ENCODE peak calls at places on chromosomes 5 and 9, in seven cellular contexts. U is SJSA1, L is SW 1271, T is pancreas, Z is sciatic nerve, J is HTR-8/SVneo, H is T follicular helper cell. A is an unnamed sample.

GRCh38 chr9:99778308-99778707 is 43.4 kb upstream of the NR4A3 start:
- DNase-seq in U (no peak), L (peak), T (no peak), Z (no peak), J (peak), H (no peak), A (no peak)

GRCh38 chr9:72656021-72656420 is 134.6 kb downstream of the TMC1 start:
- DNase-seq in U (no peak), L (no peak), T (no peak), Z (no peak), J (no peak), H (no peak), A (no peak)

GRCh38 chr5:68444833-68445232 is 229.3 kb downstream of the PIK3R1 start:
- DNase-seq in U (no peak), L (no peak), T (no peak), Z (no peak), J (no peak), H (no peak), A (no peak)

GRCh38 chr9:100911273-100911672 is 117.3 kb upstream of the PLPPR1 start:
- DNase-seq in U (no peak), L (no peak), T (no peak), Z (no peak), J (no peak), H (no peak), A (no peak)

GRCh38 chr5:65769539-65769938 is 47.5 kb downstream of the NLN start:
- DNase-seq in U (peak), L (peak), T (no peak), Z (no peak), J (peak), H (no peak), A (no peak)

GRCh38 chr5:113330533-113331200 is 104.1 kb downstream of the TSSK1B start:
- DNase-seq in U (peak), L (peak), T (no peak), Z (no peak), J (peak), H (no peak), A (peak)

GRCh38 chr9:107653263-107653821 is 163.8 kb upstream of the KLF4 start:
- DNase-seq in U (no peak), L (no peak), T (no peak), Z (no peak), J (no peak), H (no peak), A (no peak)

GRCh38 chr9:76901801-76902200 is 4.1 kb downstream of the PRUNE2 start:
- DNase-seq in U (no peak), L (no peak), T (no peak), Z (no peak), J (no peak), H (no peak), A (no peak)

GRCh38 chr5:54484219-54484894 is 28.9 kb downstream of the HSPB3 start:
- DNase-seq in U (no peak), L (no peak), T (no peak), Z (no peak), J (no peak), H (no peak), A (no peak)

GRCh38 chr5:143985832-143986485 is 174.0 kb downstream of the HMHB1 start:
- DNase-seq in U (peak), L (no peak), T (no peak), Z (no peak), J (peak), H (no peak), A (no peak)

GRCh38 chr5:43152946-43153345 is 32.2 kb downstream of the ZNF131 start:
- DNase-seq in U (no peak), L (no peak), T (no peak), Z (no peak), J (no peak), H (no peak), A (no peak)

GRCh38 chr5:173513521-173513991 is 102.9 kb downstream of the BOD1 start:
- DNase-seq in U (no peak), L (no peak), T (no peak), Z (no peak), J (peak), H (no peak), A (no peak)

GRCh38 chr5:163705983-163706771 is 200.8 kb downstream of the MAT2B start:
- DNase-seq in U (peak), L (no peak), T (no peak), Z (no peak), J (no peak), H (no peak), A (no peak)

GRCh38 chr5:110338336-110339083 is 388.0 kb downstream of the TMEM232 start:
- DNase-seq in U (no peak), L (no peak), T (no peak), Z (no peak), J (no peak), H (no peak), A (no peak)

GRCh38 chr9:98778711-98779530 is 17.4 kb downstream of the ANKS6 start:
- DNase-seq in U (no peak), L (no peak), T (no peak), Z (no peak), J (no peak), H (no peak), A (no peak)

GRCh38 chr5:150627731-150628545 is 12.5 kb upstream of the SYNPO start:
- DNase-seq in U (peak), L (no peak), T (no peak), Z (no peak), J (no peak), H (no peak), A (no peak)

GRCh38 chr5:166699616-166700015 is 1591.8 kb upstream of the WWC1 start:
- DNase-seq in U (no peak), L (no peak), T (no peak), Z (no peak), J (no peak), H (no peak), A (no peak)

GRCh38 chr9:97958812-97959511 is 21.0 kb upstream of the HEMGN start:
- DNase-seq in U (peak), L (no peak), T (no peak), Z (no peak), J (no peak), H (no peak), A (no peak)

GRCh38 chr9:14829204-14829603 is 81.0 kb downstream of the FREM1 start:
- DNase-seq in U (no peak), L (no peak), T (no peak), Z (no peak), J (no peak), H (no peak), A (no peak)

GRCh38 chr5:181191526-181192336 is 13.3 kb downstream of the TRIM7 start:
- DNase-seq in U (peak), L (no peak), T (peak), Z (peak), J (peak), H (peak), A (peak)

GRCh38 chr5:179314606-179315355 is 30.5 kb downstream of the ADAMTS2 start:
- DNase-seq in U (no peak), L (no peak), T (no peak), Z (peak), J (no peak), H (no peak), A (no peak)

GRCh38 chr5:135135530-135136201 is 101.6 kb upstream of the PITX1 start:
- DNase-seq in U (no peak), L (no peak), T (no peak), Z (no peak), J (no peak), H (no peak), A (no peak)

GRCh38 chr5:74619308-74619707 is 21.2 kb downstream of the ENC1 start:
- DNase-seq in U (no peak), L (no peak), T (no peak), Z (no peak), J (no peak), H (no peak), A (no peak)

GRCh38 chr9:101480386-101480785 is 44.8 kb upstream of the ALDOB start:
- DNase-seq in U (no peak), L (no peak), T (no peak), Z (no peak), J (no peak), H (no peak), A (no peak)

GRCh38 chr5:25713259-25713658 is 1068.5 kb upstream of the CDH10 start:
- DNase-seq in U (no peak), L (no peak), T (no peak), Z (no peak), J (no peak), H (no peak), A (no peak)

GRCh38 chr5:115986358-115986757 is 24.1 kb downstream of the LVRN start:
- DNase-seq in U (no peak), L (no peak), T (no peak), Z (no peak), J (no peak), H (no peak), A (no peak)

GRCh38 chr9:96484521-96484931 is 34.6 kb downstream of the HABP4 start:
- DNase-seq in U (no peak), L (no peak), T (no peak), Z (no peak), J (no peak), H (no peak), A (no peak)

GRCh38 chr5:141934099-141934844 is 10.6 kb downstream of the DELE1 start:
- DNase-seq in U (no peak), L (no peak), T (no peak), Z (no peak), J (no peak), H (no peak), A (peak)

A was measured in cerebellar cortex.